ENCODE peak calls at places on chromosomes 7 and 10, in five cellular contexts. T, U, J, Q and R are unnamed samples.

GRCh38 chr7:26403640-26404039 is 112.0 kb downstream of the SNX10 start:
- DNase-seq in T (no peak), U (no peak), J (no peak), Q (no peak), R (no peak)

GRCh38 chr7:76408121-76408560 is 1.4 kb downstream of the SSC4D start:
- DNase-seq in T (no peak), U (no peak), J (no peak), Q (no peak), R (no peak)

GRCh38 chr10:99682752-99683151 is 23.4 kb downstream of the ENTPD7 start:
- DNase-seq in T (peak), U (peak), J (no peak), Q (no peak), R (no peak)

GRCh38 chr10:65907199-65907712 is 1018.6 kb upstream of the LRRTM3 start:
- DNase-seq in T (no peak), U (no peak), J (no peak), Q (no peak), R (no peak)

GRCh38 chr7:68564741-68565140 is 1033.5 kb upstream of the AUTS2 start:
- DNase-seq in T (no peak), U (no peak), J (no peak), Q (no peak), R (no peak)

GRCh38 chr7:120583835-120584586 is 273.9 kb downstream of the TSPAN12 start:
- DNase-seq in T (no peak), U (peak), J (peak), Q (no peak), R (peak)

GRCh38 chr10:89591796-89592271 is 53.2 kb downstream of the PANK1 start:
- DNase-seq in T (no peak), U (no peak), J (peak), Q (no peak), R (no peak)

GRCh38 chr10:49379596-49380410 is 16.1 kb downstream of the DRGX start:
- DNase-seq in T (peak), U (peak), J (no peak), Q (no peak), R (no peak)

GRCh38 chr7:50826371-50827172 is 43.9 kb upstream of the GRB10 start:
- DNase-seq in T (peak), U (peak), J (peak), Q (no peak), R (no peak)

GRCh38 chr10:88540355-88540754 is 42.8 kb downstream of the RNLS start:
- DNase-seq in T (no peak), U (no peak), J (no peak), Q (no peak), R (no peak)

GRCh38 chr10:94292448-94293118 is 70.2 kb downstream of the NOC3L start:
- DNase-seq in T (no peak), U (no peak), J (peak), Q (no peak), R (peak)

GRCh38 chr7:50768470-50769159 is 14.1 kb downstream of the GRB10 start:
- DNase-seq in T (no peak), U (no peak), J (no peak), Q (no peak), R (no peak)

GRCh38 chr10:104333037-104333727 is 5.1 kb downstream of the ITPRIP start:
- DNase-seq in T (no peak), U (no peak), J (peak), Q (no peak), R (no peak)

GRCh38 chr7:116528008-116528789 is 3.4 kb downstream of the CAV1 start:
- DNase-seq in T (peak), U (peak), J (peak), Q (peak), R (peak)

GRCh38 chr10:103757531-103758293 is 97.7 kb downstream of the SH3PXD2A start:
- DNase-seq in T (peak), U (no peak), J (peak), Q (peak), R (peak)

GRCh38 chr10:50395279-50395678 is 144.0 kb upstream of the ASAH2 start:
- DNase-seq in T (peak), U (no peak), J (peak), Q (no peak), R (no peak)

GRCh38 chr7:109695386-109695785 is 1125.7 kb downstream of the DNAJB9 start:
- DNase-seq in T (no peak), U (no peak), J (no peak), Q (no peak), R (no peak)
- H3K4me3 ChIP-seq in T (no peak), U (no peak), J (no peak), Q (no peak), R (no peak)

GRCh38 chr10:102581401-102581800 is 62.9 kb upstream of the TRIM8 start:
- DNase-seq in T (no peak), U (no peak), J (no peak), Q (no peak), R (no peak)

GRCh38 chr10:102578782-102579181 is 65.5 kb upstream of the TRIM8 start:
- DNase-seq in T (peak), U (no peak), J (no peak), Q (no peak), R (no peak)

GRCh38 chr10:102582181-102582580 is 62.1 kb upstream of the TRIM8 start:
- DNase-seq in T (no peak), U (no peak), J (no peak), Q (no peak), R (no peak)

GRCh38 chr10:102580230-102580629 is 64.0 kb upstream of the TRIM8 start:
- DNase-seq in T (no peak), U (no peak), J (peak), Q (no peak), R (no peak)

DNA sequence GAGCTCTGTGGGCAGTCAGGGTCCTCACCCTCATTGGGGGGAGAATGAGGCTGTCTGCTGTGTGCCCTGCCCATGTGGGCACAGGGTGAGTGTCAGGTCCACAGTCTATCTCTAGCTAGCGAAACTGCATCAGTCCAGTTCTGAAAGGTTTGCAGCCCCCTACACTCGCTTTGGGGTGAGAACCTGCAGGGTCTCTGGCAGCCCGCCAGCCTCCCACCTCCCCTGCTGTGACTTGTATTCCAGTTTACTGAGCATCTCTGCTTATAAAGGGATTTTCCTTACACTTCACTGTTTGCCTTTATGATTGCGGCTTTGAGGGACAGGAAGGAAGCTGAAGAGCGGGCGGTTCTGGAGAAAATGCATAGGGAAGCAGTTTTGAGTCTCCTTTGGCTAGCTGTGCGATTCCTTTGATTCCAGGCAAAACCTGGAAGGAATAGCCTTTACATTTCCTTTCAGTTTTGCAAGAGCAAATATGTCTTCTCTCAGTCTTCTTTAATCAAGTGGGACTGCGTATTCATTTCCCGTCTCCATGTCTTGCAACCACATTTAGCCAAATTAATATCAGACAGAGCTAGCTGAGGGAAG is 65.0 kb upstream of the TRIM8 start:
- DNase-seq in T (no peak), U (no peak), J (peak), Q (no peak), R (no peak)
- TF ChIP-seq CTCF in T (no peak), U (no peak), J (no peak), Q (no peak), R (no peak)

GRCh38 chr7:148607151-148607661 is 16.6 kb downstream of the C7orf33 start:
- DNase-seq in T (no peak), U (no peak), J (no peak), Q (no peak), R (no peak)
- H3K4me3 ChIP-seq in T (no peak), U (no peak), J (no peak), Q (no peak), R (no peak)

DNA sequence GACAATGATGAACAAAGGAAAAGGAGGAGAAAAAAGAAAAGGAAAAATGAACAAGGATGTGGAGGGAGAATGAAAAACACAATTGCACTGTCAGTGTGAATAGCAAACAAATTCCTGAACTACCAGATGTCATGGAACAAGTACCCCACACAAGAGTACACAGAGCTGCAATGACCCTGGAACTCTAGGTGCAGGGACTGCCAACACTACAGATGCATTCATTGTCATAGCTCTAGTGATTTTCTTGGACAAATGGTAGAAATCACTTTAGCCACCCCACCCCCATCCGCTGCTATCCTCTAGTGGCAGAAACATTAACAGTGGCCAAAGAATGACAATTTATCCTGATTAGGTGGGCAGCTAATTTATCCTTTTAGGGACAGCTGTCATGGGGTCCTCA is 3.1 kb downstream of the RNF133 start:
- DNase-seq in T (no peak), U (no peak), J (no peak), Q (no peak), R (no peak)
- TF ChIP-seq CTCF in T (no peak), U (no peak), J (no peak), Q (no peak), R (no peak)

GRCh38 chr10:97497572-97498075 is 598 bp downstream of the MMS19 start:
- DNase-seq in T (peak), U (peak), J (peak), Q (peak), R (no peak)

GRCh38 chr10:97498841-97499560 is at the start of gene UBTD1:
- DNase-seq in T (peak), U (no peak), J (peak), Q (peak), R (no peak)

GRCh38 chr10:97499561-97500296 is 1.0 kb downstream of the UBTD1 start:
- DNase-seq in T (no peak), U (no peak), J (peak), Q (no peak), R (no peak)

GRCh38 chr10:97498076-97498840 is at the start of gene MMS19:
- DNase-seq in T (peak), U (peak), J (peak), Q (peak), R (peak)

GRCh38 chr10:97500297-97500575 is 1.5 kb downstream of the UBTD1 start:
- DNase-seq in T (no peak), U (no peak), J (no peak), Q (no peak), R (no peak)
- H3K4me3 ChIP-seq in T (peak), U (peak), J (peak), Q (no peak), R (peak)

DNA sequence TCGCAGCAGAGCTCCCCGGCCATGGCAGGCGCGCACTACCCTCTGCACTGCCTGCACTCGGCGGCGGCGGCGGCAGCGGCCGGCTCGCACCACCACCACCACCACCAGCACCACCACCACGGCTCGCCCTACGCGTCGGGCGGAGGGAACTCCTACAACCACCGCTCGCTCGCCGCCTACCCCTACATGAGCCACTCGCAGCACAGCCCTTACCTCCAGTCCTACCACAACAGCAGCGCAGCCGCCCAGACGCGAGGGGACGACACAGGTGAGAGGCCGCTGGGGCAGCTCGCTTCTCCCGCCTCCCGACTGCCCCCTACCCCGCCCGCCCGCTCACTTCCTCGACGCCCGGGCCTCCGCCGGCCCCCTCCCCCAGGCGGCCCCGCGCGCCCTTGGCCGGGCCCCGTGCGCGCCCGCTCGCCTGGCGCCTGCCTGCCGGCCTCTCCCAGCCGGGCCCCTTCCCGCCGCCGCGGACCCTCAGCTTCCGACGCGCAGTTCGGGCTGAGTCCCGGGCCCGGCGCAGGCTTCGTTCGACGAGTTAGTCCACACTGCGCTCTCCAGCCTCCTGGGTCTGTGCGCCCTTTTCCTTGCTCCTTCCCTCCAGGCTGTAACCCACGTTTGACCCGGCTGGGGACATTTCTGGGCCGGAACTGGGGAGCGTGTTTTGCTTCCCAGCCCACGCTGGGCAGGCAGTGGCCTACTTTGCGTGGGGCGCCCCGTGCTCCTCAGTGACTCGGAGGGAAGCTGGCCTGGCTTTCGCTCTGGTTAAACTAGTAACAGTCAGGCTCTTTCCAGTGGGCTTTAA is 995 bp downstream of the DLX6 start:
- DNase-seq in T (peak), U (no peak), J (peak), Q (peak), R (no peak)
- TF ChIP-seq CTCF in T (no peak), U (no peak), J (no peak), Q (no peak), R (no peak)

DNA sequence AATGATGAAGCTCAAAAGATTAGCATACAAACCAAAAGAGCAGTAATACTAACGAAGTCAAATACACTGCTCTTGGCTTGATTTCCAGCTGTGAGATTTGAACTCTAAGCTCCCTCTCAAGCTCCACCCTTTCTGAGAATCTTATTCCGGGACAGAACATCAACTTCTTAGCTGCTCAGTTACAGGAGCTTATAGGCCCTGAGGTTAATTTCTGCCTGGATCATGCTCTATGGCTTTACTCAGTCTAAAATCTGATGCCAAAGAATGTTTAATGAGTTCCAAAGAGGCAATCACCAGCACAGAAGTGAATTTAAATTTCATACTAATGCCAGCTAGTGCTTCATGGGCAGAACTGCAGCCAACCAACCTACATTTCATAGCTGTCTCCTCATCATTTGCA is 707.2 kb downstream of the MAGI2 start:
- DNase-seq in T (no peak), U (no peak), J (no peak), Q (no peak), R (no peak)
- H3K4me3 ChIP-seq in T (no peak), U (no peak), J (no peak), Q (no peak), R (no peak)

GRCh38 chr7:118803-119376 is 73.5 kb upstream of the FAM20C start:
- DNase-seq in T (no peak), U (no peak), J (no peak), Q (no peak), R (no peak)
- TF ChIP-seq CTCF in T (no peak), U (no peak), J (no peak), Q (no peak), R (no peak)

DNA sequence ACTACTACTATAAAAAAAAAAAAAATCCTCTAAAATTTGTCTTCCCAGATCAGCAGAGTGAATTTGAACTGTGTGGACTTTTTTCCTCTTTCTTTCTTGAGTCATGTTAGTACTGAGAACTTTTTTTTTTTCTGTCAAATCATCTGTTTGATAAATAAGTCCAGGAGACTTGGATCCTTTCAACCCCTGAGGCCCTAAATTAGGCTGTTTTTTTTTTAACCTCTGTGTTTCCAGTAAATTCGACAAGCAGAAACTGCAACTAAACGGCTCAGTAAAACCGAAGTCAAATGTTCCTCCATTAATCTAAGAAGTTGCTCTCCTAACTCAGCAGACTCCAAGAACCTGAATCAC is 2.7 kb downstream of the MAP3K8 start:
- DNase-seq in T (no peak), U (no peak), J (no peak), Q (peak), R (no peak)
- H3K4me3 ChIP-seq in T (peak), U (no peak), J (peak), Q (peak), R (peak)